ENCODE peak calls at places on chromosome 1, in seven cellular contexts. One of them, this sample, is unnamed.

GRCh38 chr1:50109647-50110075 is 941 bp downstream of the ELAVL4 start:
- DNase-seq in EH: no peak
- DNase-seq in AG09319: no peak
- DNase-seq in HAP-1: no peak
- DNase-seq in activated naive CD8-positive, alpha-beta T cell treated with anti-CD3 and anti-CD28 coated beads, Interleukin-2, amount 50 U/mL, for 24 hours: no peak
- DNase-seq in upper lobe of right lung: no peak
- DNase-seq in K562: no peak
- DNase-seq in this sample: no peak

GRCh38 chr1:9493326-9493725 is 45.9 kb upstream of the SLC25A33 start:
- DNase-seq in EH: no peak
- DNase-seq in AG09319: no peak
- DNase-seq in HAP-1: no peak
- DNase-seq in activated naive CD8-positive, alpha-beta T cell treated with anti-CD3 and anti-CD28 coated beads, Interleukin-2, amount 50 U/mL, for 24 hours: no peak
- DNase-seq in upper lobe of right lung: no peak
- DNase-seq in K562: no peak
- DNase-seq in this sample: no peak

GRCh38 chr1:116448785-116449385 is 75.8 kb downstream of the ATP1A1 start:
- DNase-seq in EH: peak; percentile 18
- DNase-seq in AG09319: no peak
- DNase-seq in HAP-1: no peak
- DNase-seq in activated naive CD8-positive, alpha-beta T cell treated with anti-CD3 and anti-CD28 coated beads, Interleukin-2, amount 50 U/mL, for 24 hours: no peak
- DNase-seq in upper lobe of right lung: no peak
- DNase-seq in K562: no peak
- DNase-seq in this sample: peak; percentile 76

GRCh38 chr1:229282295-229282823 is 11.4 kb downstream of the RAB4A start:
- DNase-seq in EH: no peak
- DNase-seq in AG09319: no peak
- DNase-seq in HAP-1: no peak
- DNase-seq in activated naive CD8-positive, alpha-beta T cell treated with anti-CD3 and anti-CD28 coated beads, Interleukin-2, amount 50 U/mL, for 24 hours: no peak
- DNase-seq in upper lobe of right lung: no peak
- DNase-seq in K562: no peak
- DNase-seq in this sample: no peak

GRCh38 chr1:227437495-227438008 is 119.3 kb upstream of the CDC42BPA start:
- DNase-seq in EH: peak; percentile 74
- DNase-seq in AG09319: peak; percentile 38
- DNase-seq in HAP-1: peak; percentile 26
- DNase-seq in activated naive CD8-positive, alpha-beta T cell treated with anti-CD3 and anti-CD28 coated beads, Interleukin-2, amount 50 U/mL, for 24 hours: no peak
- DNase-seq in upper lobe of right lung: no peak
- DNase-seq in K562: peak; percentile 81
- DNase-seq in this sample: peak; percentile 77

GRCh38 chr1:94872771-94873495 is 52.8 kb downstream of the SLC44A3 start:
- DNase-seq in EH: peak; percentile 34
- DNase-seq in AG09319: no peak
- DNase-seq in HAP-1: no peak
- DNase-seq in activated naive CD8-positive, alpha-beta T cell treated with anti-CD3 and anti-CD28 coated beads, Interleukin-2, amount 50 U/mL, for 24 hours: no peak
- DNase-seq in upper lobe of right lung: no peak
- DNase-seq in K562: no peak
- DNase-seq in this sample: no peak

GRCh38 chr1:197083474-197083873 is 16.4 kb upstream of the F13B start:
- DNase-seq in EH: no peak
- DNase-seq in AG09319: no peak
- DNase-seq in HAP-1: no peak
- DNase-seq in activated naive CD8-positive, alpha-beta T cell treated with anti-CD3 and anti-CD28 coated beads, Interleukin-2, amount 50 U/mL, for 24 hours: no peak
- DNase-seq in upper lobe of right lung: no peak
- DNase-seq in K562: no peak
- DNase-seq in this sample: no peak

GRCh38 chr1:207032528-207033017 is at the start of gene C1orf116:
- DNase-seq in EH: peak; percentile 27
- DNase-seq in AG09319: no peak
- DNase-seq in HAP-1: no peak
- DNase-seq in activated naive CD8-positive, alpha-beta T cell treated with anti-CD3 and anti-CD28 coated beads, Interleukin-2, amount 50 U/mL, for 24 hours: no peak
- DNase-seq in upper lobe of right lung: peak; percentile 79
- DNase-seq in K562: peak; percentile 93
- DNase-seq in this sample: no peak

GRCh38 chr1:237270338-237270737 is 228.4 kb downstream of the RYR2 start:
- DNase-seq in EH: no peak
- DNase-seq in AG09319: no peak
- DNase-seq in HAP-1: no peak
- DNase-seq in activated naive CD8-positive, alpha-beta T cell treated with anti-CD3 and anti-CD28 coated beads, Interleukin-2, amount 50 U/mL, for 24 hours: no peak
- DNase-seq in upper lobe of right lung: no peak
- DNase-seq in K562: no peak
- DNase-seq in this sample: no peak

GRCh38 chr1:235984041-235984820 is 80.7 kb downstream of the NID1 start:
- DNase-seq in EH: peak; percentile 93
- DNase-seq in AG09319: peak; percentile 38
- DNase-seq in HAP-1: no peak
- DNase-seq in activated naive CD8-positive, alpha-beta T cell treated with anti-CD3 and anti-CD28 coated beads, Interleukin-2, amount 50 U/mL, for 24 hours: no peak
- DNase-seq in upper lobe of right lung: no peak
- DNase-seq in K562: no peak
- DNase-seq in this sample: peak; percentile 83

GRCh38 chr1:201585099-201585498 is 46.2 kb downstream of the NAV1 start:
- DNase-seq in EH: peak; percentile 81
- DNase-seq in AG09319: no peak
- DNase-seq in HAP-1: no peak
- DNase-seq in activated naive CD8-positive, alpha-beta T cell treated with anti-CD3 and anti-CD28 coated beads, Interleukin-2, amount 50 U/mL, for 24 hours: no peak
- DNase-seq in upper lobe of right lung: no peak
- DNase-seq in K562: peak; percentile 67
- DNase-seq in this sample: peak; percentile 43

GRCh38 chr1:246785536-246786111 is 61.4 kb downstream of the SCCPDH start:
- DNase-seq in EH: no peak
- DNase-seq in AG09319: no peak
- DNase-seq in HAP-1: no peak
- DNase-seq in activated naive CD8-positive, alpha-beta T cell treated with anti-CD3 and anti-CD28 coated beads, Interleukin-2, amount 50 U/mL, for 24 hours: no peak
- DNase-seq in upper lobe of right lung: no peak
- DNase-seq in K562: no peak
- DNase-seq in this sample: no peak

GRCh38 chr1:211356723-211357418 is 30.2 kb downstream of the TRAF5 start:
- DNase-seq in EH: peak; percentile 47
- DNase-seq in AG09319: no peak
- DNase-seq in HAP-1: no peak
- DNase-seq in activated naive CD8-positive, alpha-beta T cell treated with anti-CD3 and anti-CD28 coated beads, Interleukin-2, amount 50 U/mL, for 24 hours: no peak
- DNase-seq in upper lobe of right lung: no peak
- DNase-seq in K562: no peak
- DNase-seq in this sample: peak; percentile 41

GRCh38 chr1:160841079-160841478 is 21.6 kb downstream of the CD244 start:
- DNase-seq in EH: no peak
- DNase-seq in AG09319: no peak
- DNase-seq in HAP-1: no peak
- DNase-seq in activated naive CD8-positive, alpha-beta T cell treated with anti-CD3 and anti-CD28 coated beads, Interleukin-2, amount 50 U/mL, for 24 hours: no peak
- DNase-seq in upper lobe of right lung: no peak
- DNase-seq in K562: no peak
- DNase-seq in this sample: no peak

GRCh38 chr1:156097499-156098178 is 15.4 kb upstream of the MEX3A start:
- DNase-seq in EH: no peak
- DNase-seq in AG09319: no peak
- DNase-seq in HAP-1: no peak
- DNase-seq in activated naive CD8-positive, alpha-beta T cell treated with anti-CD3 and anti-CD28 coated beads, Interleukin-2, amount 50 U/mL, for 24 hours: peak; percentile 66
- DNase-seq in upper lobe of right lung: no peak
- DNase-seq in K562: no peak
- DNase-seq in this sample: no peak

GRCh38 chr1:211829343-211830054 is 1.1 kb downstream of the LPGAT1 start:
- DNase-seq in EH: peak; percentile 59
- DNase-seq in AG09319: no peak
- DNase-seq in HAP-1: peak; percentile 71
- DNase-seq in activated naive CD8-positive, alpha-beta T cell treated with anti-CD3 and anti-CD28 coated beads, Interleukin-2, amount 50 U/mL, for 24 hours: peak; percentile 8
- DNase-seq in upper lobe of right lung: no peak
- DNase-seq in K562: peak; percentile 69
- DNase-seq in this sample: peak; percentile 67

GRCh38 chr1:161285519-161285918 is 24.2 kb downstream of the MPZ start:
- DNase-seq in EH: no peak
- DNase-seq in AG09319: no peak
- DNase-seq in HAP-1: no peak
- DNase-seq in activated naive CD8-positive, alpha-beta T cell treated with anti-CD3 and anti-CD28 coated beads, Interleukin-2, amount 50 U/mL, for 24 hours: no peak
- DNase-seq in upper lobe of right lung: no peak
- DNase-seq in K562: no peak
- DNase-seq in this sample: no peak

GRCh38 chr1:30934613-30935012 is 26.1 kb upstream of the SDC3 start:
- DNase-seq in EH: no peak
- DNase-seq in AG09319: no peak
- DNase-seq in HAP-1: no peak
- DNase-seq in activated naive CD8-positive, alpha-beta T cell treated with anti-CD3 and anti-CD28 coated beads, Interleukin-2, amount 50 U/mL, for 24 hours: no peak
- DNase-seq in upper lobe of right lung: no peak
- DNase-seq in K562: no peak
- DNase-seq in this sample: no peak

GRCh38 chr1:43435146-43436145 is 18.3 kb downstream of the HYI start:
- DNase-seq in EH: peak; percentile 86
- DNase-seq in AG09319: peak; percentile 62
- DNase-seq in HAP-1: no peak
- DNase-seq in activated naive CD8-positive, alpha-beta T cell treated with anti-CD3 and anti-CD28 coated beads, Interleukin-2, amount 50 U/mL, for 24 hours: no peak
- DNase-seq in upper lobe of right lung: peak; percentile 23
- DNase-seq in K562: no peak
- DNase-seq in this sample: peak; percentile 74

GRCh38 chr1:75615664-75616435 is 4.9 kb upstream of the SLC44A5 start:
- DNase-seq in EH: peak; percentile 45
- DNase-seq in AG09319: no peak
- DNase-seq in HAP-1: peak; percentile 56
- DNase-seq in activated naive CD8-positive, alpha-beta T cell treated with anti-CD3 and anti-CD28 coated beads, Interleukin-2, amount 50 U/mL, for 24 hours: peak; percentile 8
- DNase-seq in upper lobe of right lung: peak; percentile 67
- DNase-seq in K562: peak; percentile 9
- DNase-seq in this sample: peak; percentile 80

GRCh38 chr1:110718452-110718851 is 43.7 kb upstream of the KCNA3 start:
- DNase-seq in EH: no peak
- DNase-seq in AG09319: no peak
- DNase-seq in HAP-1: no peak
- DNase-seq in activated naive CD8-positive, alpha-beta T cell treated with anti-CD3 and anti-CD28 coated beads, Interleukin-2, amount 50 U/mL, for 24 hours: no peak
- DNase-seq in upper lobe of right lung: no peak
- DNase-seq in K562: no peak
- DNase-seq in this sample: no peak

GRCh38 chr1:14415396-14415795 is 183.1 kb upstream of the KAZN start:
- DNase-seq in EH: no peak
- DNase-seq in AG09319: no peak
- DNase-seq in HAP-1: peak; percentile 38
- DNase-seq in activated naive CD8-positive, alpha-beta T cell treated with anti-CD3 and anti-CD28 coated beads, Interleukin-2, amount 50 U/mL, for 24 hours: peak; percentile 5
- DNase-seq in upper lobe of right lung: no peak
- DNase-seq in K562: peak; percentile 44
- DNase-seq in this sample: no peak

GRCh38 chr1:43128816-43129215 is 43.3 kb downstream of the EBNA1BP2 start:
- DNase-seq in EH: no peak
- DNase-seq in AG09319: no peak
- DNase-seq in HAP-1: no peak
- DNase-seq in activated naive CD8-positive, alpha-beta T cell treated with anti-CD3 and anti-CD28 coated beads, Interleukin-2, amount 50 U/mL, for 24 hours: no peak
- DNase-seq in upper lobe of right lung: no peak
- DNase-seq in K562: no peak
- DNase-seq in this sample: no peak

GRCh38 chr1:3924186-3924815 is 24.2 kb upstream of the C1orf174 start:
- DNase-seq in EH: no peak
- DNase-seq in AG09319: no peak
- DNase-seq in HAP-1: no peak
- DNase-seq in activated naive CD8-positive, alpha-beta T cell treated with anti-CD3 and anti-CD28 coated beads, Interleukin-2, amount 50 U/mL, for 24 hours: no peak
- DNase-seq in upper lobe of right lung: no peak
- DNase-seq in K562: no peak
- DNase-seq in this sample: no peak

GRCh38 chr1:151002611-151003010 is 4.1 kb downstream of the MINDY1 start:
- DNase-seq in EH: no peak
- DNase-seq in AG09319: no peak
- DNase-seq in HAP-1: no peak
- DNase-seq in activated naive CD8-positive, alpha-beta T cell treated with anti-CD3 and anti-CD28 coated beads, Interleukin-2, amount 50 U/mL, for 24 hours: no peak
- DNase-seq in upper lobe of right lung: no peak
- DNase-seq in K562: no peak
- DNase-seq in this sample: no peak

GRCh38 chr1:16398371-16398953 is 31.4 kb downstream of the SZRD1 start:
- DNase-seq in EH: no peak
- DNase-seq in AG09319: no peak
- DNase-seq in HAP-1: no peak
- DNase-seq in activated naive CD8-positive, alpha-beta T cell treated with anti-CD3 and anti-CD28 coated beads, Interleukin-2, amount 50 U/mL, for 24 hours: no peak
- DNase-seq in upper lobe of right lung: no peak
- DNase-seq in K562: no peak
- DNase-seq in this sample: no peak

GRCh38 chr1:173503391-173503790 is 26.3 kb downstream of the PRDX6 start:
- DNase-seq in EH: peak; percentile 44
- DNase-seq in AG09319: peak; percentile 39
- DNase-seq in HAP-1: peak; percentile 52
- DNase-seq in activated naive CD8-positive, alpha-beta T cell treated with anti-CD3 and anti-CD28 coated beads, Interleukin-2, amount 50 U/mL, for 24 hours: no peak
- DNase-seq in upper lobe of right lung: no peak
- DNase-seq in K562: peak; percentile 75
- DNase-seq in this sample: peak; percentile 23

GRCh38 chr1:185200889-185201288 is 43.9 kb downstream of the SWT1 start:
- DNase-seq in EH: no peak
- DNase-seq in AG09319: no peak
- DNase-seq in HAP-1: no peak
- DNase-seq in activated naive CD8-positive, alpha-beta T cell treated with anti-CD3 and anti-CD28 coated beads, Interleukin-2, amount 50 U/mL, for 24 hours: no peak
- DNase-seq in upper lobe of right lung: no peak
- DNase-seq in K562: no peak
- DNase-seq in this sample: no peak

GRCh38 chr1:111490220-111490619 is 13.2 kb downstream of the ADORA3 start:
- DNase-seq in EH: no peak
- DNase-seq in AG09319: no peak
- DNase-seq in HAP-1: no peak
- DNase-seq in activated naive CD8-positive, alpha-beta T cell treated with anti-CD3 and anti-CD28 coated beads, Interleukin-2, amount 50 U/mL, for 24 hours: no peak
- DNase-seq in upper lobe of right lung: no peak
- DNase-seq in K562: no peak
- DNase-seq in this sample: no peak

GRCh38 chr1:61277129-61277801 is 194.9 kb downstream of the NFIA start:
- DNase-seq in EH: no peak
- DNase-seq in AG09319: no peak
- DNase-seq in HAP-1: no peak
- DNase-seq in activated naive CD8-positive, alpha-beta T cell treated with anti-CD3 and anti-CD28 coated beads, Interleukin-2, amount 50 U/mL, for 24 hours: no peak
- DNase-seq in upper lobe of right lung: no peak
- DNase-seq in K562: no peak
- DNase-seq in this sample: no peak

GRCh38 chr1:2797741-2798016 is 3.8 kb downstream of the TTC34 start:
- DNase-seq in EH: no peak
- DNase-seq in AG09319: no peak
- DNase-seq in HAP-1: no peak
- DNase-seq in activated naive CD8-positive, alpha-beta T cell treated with anti-CD3 and anti-CD28 coated beads, Interleukin-2, amount 50 U/mL, for 24 hours: no peak
- DNase-seq in upper lobe of right lung: no peak
- DNase-seq in K562: no peak
- DNase-seq in this sample: no peak

GRCh38 chr1:72241397-72241796 is 40.9 kb downstream of the NEGR1 start:
- DNase-seq in EH: no peak
- DNase-seq in AG09319: no peak
- DNase-seq in HAP-1: no peak
- DNase-seq in activated naive CD8-positive, alpha-beta T cell treated with anti-CD3 and anti-CD28 coated beads, Interleukin-2, amount 50 U/mL, for 24 hours: no peak
- DNase-seq in upper lobe of right lung: no peak
- DNase-seq in K562: no peak
- DNase-seq in this sample: peak; percentile 38

GRCh38 chr1:208851376-208851775 is 607.2 kb upstream of the PLXNA2 start:
- DNase-seq in EH: no peak
- DNase-seq in AG09319: no peak
- DNase-seq in HAP-1: no peak
- DNase-seq in activated naive CD8-positive, alpha-beta T cell treated with anti-CD3 and anti-CD28 coated beads, Interleukin-2, amount 50 U/mL, for 24 hours: no peak
- DNase-seq in upper lobe of right lung: no peak
- DNase-seq in K562: no peak
- DNase-seq in this sample: peak; percentile 15